ENCODE peak calls at places on chromosomes 4 and X, in seven cellular contexts. C is CD4-positive, alpha-beta memory T cell; U is DMS 273 treated with DMSO at 0.1 percent for 48 hours; K is naive thymus-derived CD4-positive, alpha-beta T cell; Y is activated CD8-positive, alpha-beta memory T cell treated with anti-CD3 and anti-CD28 coated beads, Interleukin-2, amount 50 U/mL, for 48 hours; E is activated CD4-positive, alpha-beta T cell treated with anti-CD3 and anti-CD28 coated beads, Interleukin-2, amount 10 ng/mL, durations not matched to agents 24 days and 14 days; R is lung. P is an unnamed sample.

GRCh38 chr4:2217726-2218125 is 24.2 kb downstream of the HAUS3 start:
- DNase-seq in C (no peak), U (no peak), K (no peak), Y (no peak), E (no peak), R (no peak), P (peak; percentile 14)

GRCh38 chr4:39442910-39443480 is 15.7 kb downstream of the RPL9 start:
- DNase-seq in C (no peak), U (no peak), K (no peak), Y (no peak), E (no peak), R (no peak), P (no peak)

GRCh38 chr4:64146030-64146429 is 263.2 kb downstream of the TECRL start:
- DNase-seq in C (no peak), U (peak; percentile 5), K (no peak), Y (no peak), E (no peak), R (no peak), P (no peak)

GRCh38 chr4:7150083-7150635 is 42.2 kb upstream of the SORCS2 start:
- DNase-seq in C (no peak), U (no peak), K (no peak), Y (no peak), E (no peak), R (no peak), P (no peak)

GRCh38 chr4:108335081-108335480 is 166.3 kb upstream of the LEF1 start:
- DNase-seq in C (no peak), U (no peak), K (no peak), Y (no peak), E (no peak), R (no peak), P (no peak)

GRCh38 chr4:113899260-113900177 is 79.9 kb downstream of the ARSJ start:
- DNase-seq in C (peak; percentile 73), U (no peak), K (peak; percentile 75), Y (no peak), E (peak; percentile 69), R (no peak), P (no peak)

GRCh38 chrX:147978931-147979330 is 2.2 kb upstream of the FMR1NB start:
- DNase-seq in C (no peak), U (no peak), K (no peak), Y (no peak), E (no peak), R (no peak), P (no peak)

GRCh38 chrX:1582686-1583437 is 8.5 kb upstream of the AKAP17A start:
- DNase-seq in C (peak; percentile 43), U (no peak), K (no peak), Y (peak; percentile 73), E (peak; percentile 86), R (peak; percentile 14), P (no peak)

GRCh38 chr4:119190354-119190753 is 22.2 kb upstream of the USP53 start:
- DNase-seq in C (no peak), U (no peak), K (no peak), Y (no peak), E (no peak), R (no peak), P (no peak)

GRCh38 chrX:24398766-24399165 is 38.3 kb downstream of the SUPT20HL1 start:
- DNase-seq in C (no peak), U (no peak), K (no peak), Y (no peak), E (no peak), R (no peak), P (no peak)

GRCh38 chrX:39582091-39582490 is 515.7 kb downstream of the BCOR start:
- DNase-seq in C (no peak), U (no peak), K (no peak), Y (no peak), E (no peak), R (no peak), P (no peak)

GRCh38 chrX:87067795-87068194 is 449.8 kb upstream of the KLHL4 start:
- DNase-seq in C (no peak), U (no peak), K (no peak), Y (no peak), E (no peak), R (no peak), P (no peak)

GRCh38 chrX:27996132-27996531 is 14.9 kb upstream of the DCAF8L1 start:
- DNase-seq in C (no peak), U (no peak), K (no peak), Y (no peak), E (no peak), R (no peak), P (no peak)

GRCh38 chr4:7650606-7651400 is 216.1 kb upstream of the PSAPL1 start:
- DNase-seq in C (no peak), U (no peak), K (no peak), Y (no peak), E (peak; percentile 63), R (no peak), P (no peak)

GRCh38 chrX:136694491-136695087 is 46.6 kb downstream of the CD40LG start:
- DNase-seq in C (peak; percentile 65), U (peak; percentile 33), K (peak; percentile 62), Y (no peak), E (peak; percentile 77), R (no peak), P (no peak)

GRCh38 chr4:62250100-62250499 is 1050.0 kb downstream of the ADGRL3 start:
- DNase-seq in C (no peak), U (no peak), K (no peak), Y (no peak), E (no peak), R (no peak), P (no peak)

GRCh38 chrX:156002517-156002916 is 5.0 kb downstream of the IL9R start:
- DNase-seq in C (no peak), U (no peak), K (no peak), Y (no peak), E (peak; percentile 56), R (no peak), P (no peak)

GRCh38 chr4:107913283-107913899 is 18.0 kb upstream of the CYP2U1 start:
- DNase-seq in C (peak; percentile 57), U (peak; percentile 5), K (peak; percentile 67), Y (no peak), E (peak; percentile 85), R (peak; percentile 38), P (no peak)

GRCh38 chr4:78650106-78651021 is 98.8 kb downstream of the ANXA3 start:
- DNase-seq in C (no peak), U (no peak), K (no peak), Y (no peak), E (no peak), R (no peak), P (peak; percentile 64)

GRCh38 chr4:147633113-147633512 is 15.9 kb downstream of the TMEM184C start:
- DNase-seq in C (no peak), U (no peak), K (no peak), Y (no peak), E (no peak), R (no peak), P (no peak)

GRCh38 chr4:151600432-151600831 is 160.4 kb downstream of the GATB start:
- DNase-seq in C (no peak), U (no peak), K (no peak), Y (no peak), E (no peak), R (no peak), P (no peak)

GRCh38 chr4:98659741-98660507 is 1.5 kb upstream of the TSPAN5 start:
- DNase-seq in C (no peak), U (no peak), K (no peak), Y (no peak), E (no peak), R (no peak), P (no peak)

GRCh38 chr4:140122891-140123290 is 31.1 kb downstream of the MAML3 start:
- DNase-seq in C (no peak), U (no peak), K (peak; percentile 23), Y (no peak), E (no peak), R (no peak), P (no peak)

GRCh38 chr4:56505269-56506109 is at the start of gene ARL9:
- DNase-seq in C (peak; percentile 64), U (no peak), K (peak; percentile 67), Y (peak; percentile 80), E (peak; percentile 87), R (peak; percentile 39), P (no peak)

GRCh38 chr4:43693876-43694275 is 754.7 kb downstream of the KCTD8 start:
- DNase-seq in C (no peak), U (no peak), K (no peak), Y (no peak), E (no peak), R (no peak), P (no peak)

GRCh38 chrX:44817029-44817428 is 26.8 kb upstream of the DUSP21 start:
- DNase-seq in C (no peak), U (no peak), K (no peak), Y (no peak), E (no peak), R (no peak), P (no peak)

GRCh38 chr4:146063143-146063542 is 112.4 kb upstream of the LSM6 start:
- DNase-seq in C (no peak), U (no peak), K (no peak), Y (no peak), E (no peak), R (no peak), P (no peak)